ENCODE peak calls at places on chromosomes 4 and X, in ten cellular contexts. X is left lung; C is frontal cortex; S is stimulated activated naive CD8-positive, alpha-beta T cell treated with anti-CD3 and anti-CD28 coated beads, Interleukin-15, amount 100 ng/mL, for 72 hours; Z is stimulated activated CD8-positive, alpha-beta memory T cell treated with anti-CD3 and anti-CD28 coated beads, Interleukin-15, amount 100 ng/mL, for 24 hours; A is OCI-M1; G is lower leg skin; B is H7; U is sciatic nerve; J is EH. N is an unnamed sample.

GRCh38 chr4:183960021-183960420 is 54.9 kb downstream of the STOX2 start:
- DNase-seq in C (peak), G (no peak), Z (no peak), A (peak), J (peak), U (peak), X (no peak), S (no peak), B (peak), N (no peak)

GRCh38 chr4:89283226-89283974 is 24.2 kb downstream of the GPRIN3 start:
- DNase-seq in Z (no peak), C (no peak), S (no peak), J (no peak), X (no peak), A (no peak), U (no peak), B (no peak), G (no peak), N (peak)

GRCh38 chr4:8541981-8542715 is 38.0 kb upstream of the GPR78 start:
- DNase-seq in J (no peak), C (no peak), Z (no peak), G (no peak), B (no peak), U (no peak), X (peak), S (no peak), A (no peak), N (no peak)

GRCh38 chr4:66750273-66750672 is 795.0 kb downstream of the CENPC start:
- DNase-seq in S (no peak), X (no peak), C (no peak), U (no peak), B (no peak), J (peak), A (no peak), G (no peak), Z (no peak), N (no peak)

GRCh38 chr4:81351653-81352455 is 119.9 kb downstream of the RASGEF1B start:
- DNase-seq in G (peak), C (no peak), Z (peak), S (peak), A (peak), B (peak), U (peak), J (peak), X (peak), N (no peak)

GRCh38 chr4:61543976-61544375 is 343.9 kb downstream of the ADGRL3 start:
- DNase-seq in S (no peak), U (no peak), X (no peak), A (no peak), Z (no peak), C (no peak), B (no peak), G (no peak), J (no peak), N (no peak)

GRCh38 chr4:89420507-89420906 is 112.9 kb upstream of the GPRIN3 start:
- DNase-seq in G (no peak), S (no peak), Z (no peak), C (no peak), X (no peak), A (no peak), J (peak), B (no peak), U (no peak), N (no peak)

GRCh38 chrX:111465664-111466063 is 45.8 kb upstream of the SERTM2 start:
- DNase-seq in Z (no peak), B (peak), J (no peak), X (no peak), A (no peak), C (no peak), S (no peak), U (no peak), G (no peak), N (no peak)

GRCh38 chrX:31293409-31293808 is 221.6 kb upstream of the FTHL17 start:
- DNase-seq in X (no peak), A (no peak), J (no peak), G (no peak), U (no peak), B (no peak), Z (no peak), C (no peak), S (no peak), N (peak)

GRCh38 chr4:169362607-169363006 is 91.9 kb upstream of the SH3RF1 start:
- DNase-seq in J (no peak), X (no peak), S (no peak), C (no peak), G (no peak), U (no peak), A (no peak), Z (no peak), B (no peak), N (no peak)

GRCh38 chr4:581181-581580 is 5.1 kb upstream of the TMEM271 start:
- DNase-seq in U (no peak), X (no peak), Z (no peak), C (no peak), S (no peak), G (no peak), A (no peak), J (no peak), B (no peak), N (no peak)

GRCh38 chrX:24186483-24186882 is 37.0 kb downstream of the ZFX start:
- DNase-seq in J (no peak), Z (no peak), A (no peak), C (no peak), U (no peak), S (no peak), G (no peak), X (no peak), B (no peak), N (no peak)

GRCh38 chr4:4663028-4663427 is 121.2 kb upstream of the STX18 start:
- DNase-seq in B (no peak), U (no peak), C (no peak), J (peak), A (no peak), X (no peak), G (no peak), Z (no peak), S (no peak), N (no peak)

GRCh38 chrX:87583679-87584078 is 66.1 kb downstream of the KLHL4 start:
- DNase-seq in A (peak), U (no peak), J (no peak), Z (no peak), G (no peak), B (no peak), C (no peak), X (no peak), S (no peak), N (no peak)

GRCh38 chr4:55411621-55412020 is 15.9 kb downstream of the TMEM165 start:
- DNase-seq in C (no peak), Z (no peak), A (no peak), B (no peak), S (no peak), U (no peak), J (peak), G (no peak), X (no peak), N (no peak)

GRCh38 chr4:104494822-104495559 is at the start of gene CXXC4:
- DNase-seq in C (peak), U (peak), A (peak), X (peak), S (peak), B (peak), G (peak), Z (no peak), J (peak), N (peak)

GRCh38 chr4:100848865-100849264 is 331.0 kb upstream of the EMCN start:
- DNase-seq in Z (no peak), A (peak), U (no peak), B (no peak), G (no peak), X (no peak), J (no peak), S (peak), C (no peak), N (no peak)

GRCh38 chrX:107449490-107450175 is at the start of gene FRMPD3:
- DNase-seq in U (no peak), J (no peak), G (no peak), C (no peak), S (no peak), X (peak), B (peak), Z (no peak), A (no peak), N (no peak)

GRCh38 chr4:69787879-69788278 is 27.5 kb upstream of the SULT1B1 start:
- DNase-seq in J (no peak), S (no peak), C (no peak), B (no peak), Z (no peak), X (no peak), U (no peak), A (no peak), G (no peak), N (no peak)

GRCh38 chr4:40856836-40857362 is 107.1 kb downstream of the NSUN7 start:
- DNase-seq in G (peak), B (peak), A (no peak), C (peak), U (peak), Z (peak), S (peak), J (peak), X (peak), N (peak)

GRCh38 chr4:6338175-6338950 is 68.7 kb downstream of the WFS1 start:
- DNase-seq in Z (no peak), S (peak), U (no peak), A (no peak), G (no peak), J (no peak), X (no peak), B (no peak), C (no peak), N (no peak)

GRCh38 chr4:102569200-102569599 is 68.0 kb downstream of the NFKB1 start:
- DNase-seq in B (no peak), S (no peak), J (peak), X (no peak), Z (no peak), A (peak), G (no peak), U (no peak), C (no peak), N (no peak)

GRCh38 chrX:73916489-73916888 is 353.5 kb downstream of the CHIC1 start:
- DNase-seq in B (no peak), Z (no peak), C (no peak), A (no peak), G (no peak), U (no peak), J (no peak), X (no peak), S (no peak), N (no peak)

GRCh38 chrX:92213781-92214180 is 434.6 kb downstream of the PCDH11X start:
- DNase-seq in G (no peak), J (no peak), A (peak), Z (no peak), S (no peak), U (no peak), C (no peak), X (no peak), B (no peak), N (no peak)

GRCh38 chrX:12496343-12496742 is 294.9 kb upstream of the PRPS2 start:
- DNase-seq in B (no peak), C (no peak), X (no peak), A (no peak), U (no peak), S (no peak), G (no peak), Z (no peak), J (no peak), N (no peak)

GRCh38 chr4:172489896-172490295 is 676.7 kb downstream of the GALNTL6 start:
- DNase-seq in A (no peak), C (no peak), S (no peak), J (no peak), U (no peak), B (no peak), X (no peak), G (no peak), Z (no peak), N (no peak)

GRCh38 chrX:118694628-118695027 is 32.8 kb upstream of the IL13RA1 start:
- DNase-seq in J (peak), C (no peak), S (no peak), U (no peak), G (no peak), X (no peak), A (no peak), B (no peak), Z (no peak), N (no peak)

GRCh38 chr4:37762294-37763163 is 64.0 kb upstream of the PGM2 start:
- DNase-seq in J (peak), C (no peak), X (no peak), B (peak), G (no peak), U (no peak), A (peak), S (no peak), Z (no peak), N (peak)

GRCh38 chr4:38489924-38490639 is 173.9 kb upstream of the KLF3 start:
- DNase-seq in J (peak), U (no peak), C (no peak), A (no peak), B (no peak), X (no peak), Z (no peak), S (no peak), G (no peak), N (peak)

GRCh38 chr4:153154010-153154975 is 50.0 kb upstream of the TRIM2 start:
- DNase-seq in A (peak), U (no peak), X (no peak), S (peak), B (no peak), Z (no peak), J (peak), G (no peak), C (no peak), N (peak)

GRCh38 chr4:90185416-90185815 is 58.2 kb downstream of the CCSER1 start:
- DNase-seq in X (no peak), G (no peak), B (no peak), S (no peak), A (no peak), U (no peak), Z (no peak), C (no peak), J (no peak), N (no peak)

GRCh38 chr4:28682872-28683271 is 1822.2 kb downstream of the STIM2 start:
- DNase-seq in Z (no peak), X (no peak), S (no peak), G (no peak), U (no peak), A (no peak), J (no peak), C (no peak), B (peak), N (no peak)

GRCh38 chr4:184671101-184671500 is 21.6 kb downstream of the PRIMPOL start:
- DNase-seq in A (no peak), Z (no peak), S (no peak), U (no peak), C (no peak), X (no peak), G (no peak), B (no peak), J (no peak), N (peak)

GRCh38 chr4:113394730-113395530 is 345.5 kb downstream of the ANK2 start:
- DNase-seq in X (no peak), A (peak), S (peak), Z (no peak), G (no peak), U (no peak), B (peak), J (peak), C (peak), N (no peak)

GRCh38 chr4:40262079-40262528 is 65.3 kb downstream of the RHOH start:
- DNase-seq in Z (no peak), C (no peak), A (peak), G (no peak), B (no peak), X (no peak), U (no peak), J (no peak), S (no peak), N (no peak)

GRCh38 chr4:120005527-120005926 is 61.1 kb downstream of the MAD2L1 start:
- DNase-seq in Z (no peak), G (no peak), A (no peak), U (no peak), J (no peak), X (no peak), C (no peak), B (no peak), S (no peak), N (no peak)

GRCh38 chr4:15234585-15235126 is 193.2 kb upstream of the C1QTNF7 start:
- DNase-seq in Z (no peak), X (no peak), G (no peak), U (no peak), A (no peak), C (no peak), J (peak), S (no peak), B (no peak), N (peak)

GRCh38 chr4:1711055-1711905 is 839 bp downstream of the SLBP start:
- DNase-seq in A (peak), X (no peak), U (peak), C (peak), B (no peak), S (peak), J (peak), G (peak), Z (no peak), N (peak)

GRCh38 chr4:177250056-177250696 is 59.5 kb upstream of the NEIL3 start:
- DNase-seq in A (peak), G (peak), U (peak), X (peak), B (peak), Z (peak), S (peak), J (peak), C (no peak), N (peak)

GRCh38 chrX:94057385-94057784 is 383.4 kb downstream of the FAM133A start:
- DNase-seq in U (no peak), Z (no peak), C (no peak), G (no peak), X (no peak), J (no peak), S (no peak), A (no peak), B (no peak), N (no peak)